ENCODE peak calls at places on chromosomes 4 and X, in five cellular contexts. F is activated CD8-positive, alpha-beta T cell treated with anti-CD3 and anti-CD28 coated beads for 36 hours; O is lower lobe of right lung; J is foreskin fibroblast; V is nephron progenitor cell. T is an unnamed sample.

GRCh38 chrX:125090046-125090445 is 229.6 kb upstream of the TEX13C start:
- DNase-seq in O (no peak), J (no peak), F (no peak), V (no peak), T (no peak)

GRCh38 chr4:184163813-184164212 is 53.9 kb downstream of the ENPP6 start:
- DNase-seq in J (no peak), F (peak; percentile 52), O (peak; percentile 73), V (peak; percentile 72), T (no peak)

GRCh38 chrX:37959212-37960021 is 46.9 kb upstream of the SYTL5 start:
- DNase-seq in J (no peak), V (no peak), O (no peak), F (no peak), T (no peak)

GRCh38 chr4:178306565-178306964 is 864.3 kb upstream of the AGA start:
- DNase-seq in F (no peak), J (no peak), V (no peak), O (no peak), T (no peak)

GRCh38 chr4:137421796-137422195 is 110.5 kb downstream of the PCDH18 start:
- DNase-seq in V (no peak), O (no peak), J (peak; percentile 52), F (no peak), T (no peak)

GRCh38 chr4:172709376-172709775 is 459.2 kb upstream of the GALNT7 start:
- DNase-seq in F (no peak), J (no peak), O (no peak), V (no peak), T (no peak)

GRCh38 chr4:14559641-14560040 is 442.6 kb upstream of the CPEB2 start:
- DNase-seq in J (no peak), O (no peak), V (no peak), F (no peak), T (no peak)

GRCh38 chrX:70754169-70754843 is 154.2 kb downstream of the TEX11 start:
- DNase-seq in V (no peak), O (no peak), F (peak; percentile 31), J (no peak), T (no peak)

GRCh38 chr4:135240796-135241195 is 1039.2 kb upstream of the PABPC4L start:
- DNase-seq in F (no peak), V (no peak), O (no peak), J (no peak), T (no peak)

GRCh38 chr4:98314791-98315565 is 53.8 kb downstream of the RAP1GDS1 start:
- DNase-seq in V (no peak), J (no peak), O (no peak), F (no peak), T (no peak)

DNA sequence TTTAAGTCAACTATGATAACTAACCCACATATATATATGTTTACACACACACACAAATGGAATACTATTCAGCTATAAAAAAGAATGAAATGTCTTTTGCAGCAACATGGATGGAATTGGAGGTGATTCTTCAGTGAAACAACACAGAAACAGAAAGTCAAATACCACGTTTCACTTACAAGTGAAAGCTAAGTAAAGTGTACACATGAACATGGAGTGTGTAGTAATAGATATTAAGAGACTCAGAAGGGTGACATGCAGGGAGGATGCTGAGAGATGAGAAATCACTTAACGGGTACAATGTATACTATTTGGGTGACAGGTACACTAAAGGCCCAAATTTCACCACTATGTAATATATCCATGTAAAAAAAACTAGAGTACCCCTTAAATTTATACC is 146.5 kb downstream of the FBXW7 start:
- DNase-seq in F (no peak), V (no peak), J (no peak), O (no peak), T (no peak)
- TF ChIP-seq CTCF in F (no peak), V (no peak), J (no peak), O (no peak), T (no peak)

GRCh38 chr4:103482471-103482870 is 237.3 kb downstream of the TACR3 start:
- DNase-seq in V (no peak), J (no peak), O (no peak), F (no peak), T (no peak)

GRCh38 chr4:103482893-103483292 is 236.9 kb downstream of the TACR3 start:
- DNase-seq in F (no peak), O (no peak), V (no peak), J (no peak), T (no peak)

GRCh38 chr4:103478729-103479128 is 241.1 kb downstream of the TACR3 start:
- DNase-seq in O (no peak), F (no peak), V (no peak), J (no peak), T (no peak)

DNA sequence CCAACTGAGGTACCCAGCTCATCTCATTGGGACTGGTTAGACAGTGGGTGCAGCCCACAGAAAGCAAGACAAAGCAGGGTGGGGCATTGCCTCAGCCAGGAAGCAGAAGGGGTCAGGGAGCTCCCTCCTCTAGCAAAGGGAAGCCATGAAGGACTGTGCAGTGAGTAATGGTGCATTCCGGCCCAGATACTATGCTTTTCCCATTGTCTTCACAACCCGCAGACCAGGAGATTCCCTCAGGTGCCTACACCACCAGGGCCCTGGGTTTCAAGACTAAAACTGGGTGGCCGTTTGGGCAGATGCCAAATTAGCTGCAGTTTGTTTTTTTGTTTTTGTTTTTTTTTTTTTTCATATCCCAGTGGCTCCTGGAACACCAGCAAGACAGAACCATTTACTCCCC is 235.3 kb downstream of the TACR3 start:
- DNase-seq in F (no peak), O (no peak), V (no peak), J (no peak), T (no peak)
- TF ChIP-seq CTCF in F (no peak), O (no peak), V (no peak), J (no peak), T (no peak)

GRCh38 chr4:82898322-82899243 is 2.0 kb upstream of the THAP9 start:
- DNase-seq in F (peak; percentile 55), J (peak; percentile 70), V (no peak), O (no peak), T (no peak)
- TF ChIP-seq CTCF in F (peak; percentile 74), J (no peak), V (no peak), O (peak; percentile 32), T (peak; percentile 52)

GRCh38 chr4:154345359-154345758 is 146.2 kb downstream of the DCHS2 start:
- DNase-seq in O (no peak), F (no peak), J (no peak), V (no peak), T (no peak)

GRCh38 chr4:154344686-154345085 is 146.9 kb downstream of the DCHS2 start:
- DNase-seq in O (no peak), V (no peak), F (no peak), J (no peak), T (peak; percentile 19)

GRCh38 chr4:154349829-154350228 is 141.8 kb downstream of the DCHS2 start:
- DNase-seq in F (no peak), J (no peak), V (no peak), O (no peak), T (no peak)

GRCh38 chr4:154348657-154349056 is 142.9 kb downstream of the DCHS2 start:
- DNase-seq in O (no peak), J (no peak), V (no peak), F (no peak), T (no peak)
- TF ChIP-seq CTCF in O (no peak), J (no peak), V (no peak), F (no peak), T (no peak)

GRCh38 chr4:22532117-22532516 is 16.3 kb upstream of the ADGRA3 start:
- DNase-seq in O (no peak), F (no peak), J (no peak), V (no peak), T (no peak)

GRCh38 chr4:22534374-22534773 is 18.5 kb upstream of the ADGRA3 start:
- DNase-seq in J (no peak), O (no peak), V (no peak), F (no peak), T (no peak)

GRCh38 chr4:22532896-22533295 is 17.0 kb upstream of the ADGRA3 start:
- DNase-seq in O (no peak), J (no peak), V (no peak), F (no peak), T (no peak)

GRCh38 chr4:22531638-22532037 is 15.8 kb upstream of the ADGRA3 start:
- DNase-seq in F (no peak), O (no peak), J (no peak), V (no peak), T (no peak)

DNA sequence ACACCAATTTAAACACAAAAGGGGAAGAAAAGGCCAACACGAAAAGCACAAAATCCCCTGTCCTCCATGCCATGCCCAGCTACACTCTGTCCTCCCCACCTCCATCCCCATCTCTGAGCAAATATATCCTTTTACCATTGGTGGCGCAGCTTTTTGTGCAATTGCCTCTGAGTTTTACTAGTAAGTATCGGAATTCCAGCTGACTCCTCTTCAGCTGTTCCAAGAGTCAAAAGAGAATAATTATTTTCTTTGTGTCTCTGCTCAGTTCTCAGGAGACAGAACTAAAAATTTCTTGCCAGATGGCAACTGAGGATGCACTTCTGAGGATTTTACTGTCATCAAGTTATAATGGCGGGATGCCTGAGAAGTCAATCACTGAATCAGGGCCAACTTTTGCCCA is 15.4 kb upstream of the ADGRA3 start:
- DNase-seq in J (no peak), O (no peak), V (no peak), F (no peak), T (no peak)
- TF ChIP-seq CTCF in J (no peak), O (no peak), V (no peak), F (no peak), T (no peak)

GRCh38 chrX:63929608-63930007 is 144.6 kb upstream of the ARHGEF9 start:
- DNase-seq in F (no peak), J (no peak), O (no peak), V (no peak), T (no peak)

GRCh38 chrX:63932006-63932405 is 147.0 kb upstream of the ARHGEF9 start:
- DNase-seq in O (no peak), F (no peak), V (no peak), J (no peak), T (no peak)

GRCh38 chrX:63934160-63934559 is 149.1 kb upstream of the ARHGEF9 start:
- DNase-seq in J (no peak), O (no peak), V (no peak), F (no peak), T (no peak)

GRCh38 chrX:63932907-63933306 is 147.9 kb upstream of the ARHGEF9 start:
- DNase-seq in J (no peak), O (no peak), V (no peak), F (no peak), T (no peak)

DNA sequence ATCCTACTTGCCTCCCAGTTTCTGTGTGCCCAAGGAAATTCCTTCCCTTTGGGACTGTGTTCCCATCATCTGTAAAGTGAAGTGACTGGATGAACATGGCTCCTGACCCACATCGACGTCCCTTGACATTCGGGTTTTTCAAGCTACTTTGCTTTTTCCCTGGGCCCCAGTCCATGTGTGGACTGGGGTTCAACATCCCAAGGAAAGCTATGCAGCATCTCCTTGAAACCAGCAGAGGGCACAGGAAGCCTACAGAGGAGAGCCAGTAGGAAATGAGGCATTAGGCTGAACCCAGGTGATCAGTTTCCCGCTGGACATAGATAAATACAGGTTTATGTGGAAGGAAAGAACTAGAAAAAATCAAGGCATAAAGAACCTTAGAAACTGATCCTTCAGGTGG is 145.1 kb upstream of the ARHGEF9 start:
- DNase-seq in J (no peak), F (no peak), O (no peak), V (peak; percentile 3), T (no peak)
- TF ChIP-seq CTCF in J (peak; percentile 25), F (no peak), O (no peak), V (peak; percentile 46), T (no peak)

T was measured in GM13977.